ENCODE peak calls at places on chromosome 2, in six cellular contexts. V, A, T, C, H and J are unnamed samples.

GRCh38 chr2:28951910-28952805 is 28.9 kb upstream of the TOGARAM2 start:
- DNase-seq in H (peak; percentile 71), A (no peak), T (peak; percentile 82), C (no peak), V (no peak), J (no peak)

GRCh38 chr2:240191001-240191400 is 50.5 kb upstream of the OTOS start:
- DNase-seq in C (no peak), A (no peak), H (no peak), T (no peak), V (no peak), J (no peak)

GRCh38 chr2:156452971-156453370 is 16.8 kb downstream of the GPD2 start:
- DNase-seq in T (no peak), C (no peak), A (no peak), V (no peak), H (no peak), J (no peak)

GRCh38 chr2:98835831-98836385 is 100.1 kb downstream of the CRACDL start:
- DNase-seq in A (no peak), T (no peak), V (no peak), H (no peak), C (no peak), J (peak; percentile 51)

GRCh38 chr2:172398444-172398843 is 28.9 kb upstream of the ITGA6 start:
- DNase-seq in H (no peak), C (no peak), V (no peak), T (no peak), A (no peak), J (no peak)

GRCh38 chr2:126658316-126658909 is 2.5 kb downstream of the GYPC start:
- DNase-seq in C (no peak), T (no peak), A (peak; percentile 17), V (no peak), H (no peak), J (no peak)

GRCh38 chr2:195049372-195050031 is 607.5 kb upstream of the SLC39A10 start:
- DNase-seq in H (no peak), T (peak; percentile 55), V (no peak), A (no peak), C (no peak), J (no peak)

GRCh38 chr2:169796441-169796840 is 2.2 kb upstream of the SSB start:
- DNase-seq in V (no peak), A (no peak), C (no peak), T (peak; percentile 30), H (no peak), J (no peak)

GRCh38 chr2:240642806-240643092 is 17.5 kb downstream of the GPR35 start:
- DNase-seq in V (no peak), C (no peak), H (no peak), T (no peak), A (no peak), J (no peak)

GRCh38 chr2:240999873-241000541 is 1.6 kb downstream of the SNED1 start:
- DNase-seq in H (no peak), V (no peak), C (no peak), A (peak; percentile 85), T (no peak), J (no peak)

GRCh38 chr2:138600732-138601437 is 99.3 kb downstream of the SPOPL start:
- DNase-seq in T (no peak), V (no peak), C (no peak), H (no peak), A (no peak), J (no peak)

GRCh38 chr2:200705305-200705985 is 106.3 kb upstream of the BZW1 start:
- DNase-seq in A (no peak), H (no peak), T (no peak), V (peak; percentile 13), C (no peak), J (no peak)
- TF ChIP-seq CTCF in A (no peak), H (peak; percentile 25), T (no peak), V (no peak), C (no peak), J (no peak)

GRCh38 chr2:174485763-174486613 is 841 bp downstream of the GPR155 start:
- DNase-seq in A (no peak), H (peak; percentile 9), T (no peak), V (peak; percentile 19), C (peak; percentile 40), J (peak; percentile 30)

GRCh38 chr2:174487536-174488162 is 820 bp upstream of the GPR155 start:
- DNase-seq in A (no peak), T (no peak), V (no peak), C (no peak), H (no peak), J (no peak)

GRCh38 chr2:174484573-174484972 is 2.3 kb downstream of the GPR155 start:
- DNase-seq in A (no peak), C (no peak), H (no peak), V (no peak), T (no peak), J (no peak)

GRCh38 chr2:174490032-174490431 is 3.2 kb upstream of the GPR155 start:
- DNase-seq in H (no peak), T (no peak), V (no peak), C (no peak), A (no peak), J (no peak)

DNA sequence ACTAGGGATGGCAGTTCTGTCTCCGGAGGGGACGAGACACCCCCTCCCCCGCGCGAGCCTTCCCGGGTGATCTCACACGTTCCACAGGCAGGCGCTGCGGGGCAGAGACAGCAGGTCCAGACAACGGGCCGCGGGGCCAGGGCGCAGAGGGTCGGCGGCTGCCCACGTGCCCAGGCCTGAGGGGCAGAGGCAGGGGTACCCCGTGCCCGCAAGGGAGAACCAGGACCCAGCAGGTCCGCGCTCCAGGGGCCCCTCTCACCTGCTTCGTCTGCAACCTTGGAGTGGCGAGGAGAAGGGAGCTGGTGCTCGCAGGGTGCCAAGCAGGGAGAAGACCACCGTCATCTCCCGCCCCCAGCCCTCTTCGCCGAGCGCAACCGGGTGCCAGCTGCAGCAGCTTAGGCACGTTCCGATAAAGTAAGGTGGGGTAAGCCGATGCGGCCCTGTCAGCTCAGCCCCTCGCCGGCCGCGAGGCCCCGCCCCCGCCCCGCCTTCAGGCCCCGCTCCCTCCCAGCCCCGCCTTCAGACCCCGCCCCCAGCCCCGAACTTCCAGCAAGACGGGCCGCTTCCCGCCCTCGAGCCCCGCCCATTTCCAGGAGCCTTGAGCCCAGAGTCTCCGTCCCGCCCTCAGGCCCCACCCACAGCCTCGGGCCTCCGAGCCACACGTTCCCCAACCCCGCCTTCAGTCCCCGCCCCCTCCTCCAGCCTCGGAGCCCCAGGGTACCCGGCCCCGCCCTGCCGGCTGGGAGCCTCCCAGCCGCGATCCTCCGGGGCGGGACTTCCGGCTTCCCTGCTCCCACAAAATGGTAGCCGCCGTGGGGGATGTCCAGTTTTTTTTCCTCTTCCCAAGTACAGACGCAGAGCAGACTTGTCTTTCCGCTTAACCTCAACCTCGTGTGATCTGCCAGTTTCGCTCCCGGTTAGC is at the start of gene GPR155:
- DNase-seq in T (peak; percentile 98), C (peak; percentile 100), V (peak; percentile 98), H (peak; percentile 98), A (peak; percentile 100), J (peak; percentile 100)
- TF ChIP-seq CTCF in T (no peak), C (peak; percentile 7), V (no peak), H (no peak), A (no peak), J (no peak)

DNA sequence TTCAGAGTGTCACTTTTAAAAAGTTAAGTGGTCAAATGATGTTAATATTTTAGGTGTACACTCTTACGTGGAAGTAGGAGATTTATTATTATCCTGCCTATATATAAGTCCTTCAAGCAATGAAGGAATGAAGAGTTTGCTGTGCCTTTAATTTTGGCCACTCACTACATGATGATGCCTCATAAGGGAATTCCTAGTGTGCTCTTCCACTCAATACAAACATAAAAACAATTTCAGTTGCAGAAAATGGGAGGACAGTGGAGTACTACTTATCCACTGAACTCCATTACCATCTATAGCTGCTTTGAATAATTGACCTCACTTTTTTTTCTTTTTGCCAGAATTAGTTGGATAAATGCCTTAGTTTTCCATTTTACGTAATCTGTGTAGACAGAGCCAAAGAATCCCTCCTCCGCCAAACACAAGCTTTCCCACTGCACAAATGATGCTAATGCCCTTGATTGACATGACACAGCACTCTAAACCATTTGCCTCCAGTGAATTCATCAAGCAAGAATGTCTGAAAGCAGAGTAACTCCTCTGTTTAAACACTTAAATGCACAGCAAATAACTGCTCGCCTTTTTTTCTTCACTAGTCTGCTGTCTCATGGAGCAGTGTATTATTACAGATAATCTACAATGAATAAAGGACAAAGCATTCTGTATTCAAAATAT is 751.1 kb upstream of the FANCL start:
- DNase-seq in A (no peak), V (no peak), C (no peak), H (no peak), T (no peak), J (no peak)
- TF ChIP-seq CTCF in A (no peak), V (no peak), C (no peak), H (no peak), T (no peak), J (no peak)

DNA sequence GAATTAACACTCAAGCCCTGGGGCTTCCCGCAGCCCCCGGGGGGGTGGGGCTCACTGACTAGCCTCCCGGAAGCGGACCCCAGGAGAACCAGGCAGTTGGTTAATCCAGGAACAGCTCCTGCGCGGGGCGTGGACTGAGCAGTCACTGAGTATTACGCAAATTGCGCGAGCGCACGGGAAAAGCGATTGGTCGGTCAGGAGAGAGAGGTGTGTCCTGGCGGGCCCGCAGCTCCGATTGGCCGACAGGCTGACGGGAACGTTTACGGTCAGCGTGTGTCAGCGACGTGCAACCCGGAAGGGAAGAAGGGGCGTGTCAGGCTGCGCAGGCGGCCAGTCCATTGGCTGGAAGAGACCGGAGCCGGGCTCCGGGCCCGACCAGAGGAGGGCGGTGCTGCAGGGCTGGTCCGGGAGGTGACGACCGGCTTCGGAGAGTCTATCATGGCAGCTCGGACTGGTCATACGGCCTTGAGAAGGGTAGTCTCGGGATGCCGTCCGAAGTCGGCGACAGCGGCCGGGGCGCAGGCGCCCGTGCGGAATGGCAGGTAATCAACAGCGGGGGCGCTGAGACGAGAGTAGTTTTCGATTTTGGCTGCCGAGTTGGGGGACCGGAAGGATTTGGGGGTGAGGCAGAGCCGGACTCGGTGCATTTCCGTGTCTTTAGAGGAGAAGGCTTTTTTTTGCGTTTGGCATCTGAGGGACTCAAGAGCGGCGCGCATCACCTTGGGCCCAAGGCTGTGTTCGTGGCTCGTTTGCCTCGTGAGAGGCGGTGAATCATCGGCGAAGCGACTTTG is at the start of gene COQ10B:
- DNase-seq in C (peak; percentile 100), T (peak; percentile 99), A (peak; percentile 100), V (peak; percentile 97), H (peak; percentile 100), J (peak; percentile 96)
- TF ChIP-seq CTCF in C (peak; percentile 33), T (no peak), A (no peak), V (no peak), H (peak; percentile 24), J (no peak)

GRCh38 chr2:1209246-1209645 is 204.0 kb upstream of the TPO start:
- DNase-seq in V (no peak), H (no peak), C (no peak), A (no peak), T (no peak), J (no peak)

GRCh38 chr2:1207962-1208510 is 205.2 kb upstream of the TPO start:
- DNase-seq in A (no peak), T (no peak), V (no peak), H (no peak), C (no peak), J (no peak)

GRCh38 chr2:1208522-1208921 is 204.7 kb upstream of the TPO start:
- DNase-seq in V (no peak), T (no peak), H (no peak), A (no peak), C (no peak), J (no peak)

GRCh38 chr2:1209761-1210160 is 203.5 kb upstream of the TPO start:
- DNase-seq in H (no peak), T (no peak), A (no peak), C (no peak), V (no peak), J (no peak)

GRCh38 chr2:1210352-1210751 is 202.9 kb upstream of the TPO start:
- DNase-seq in V (no peak), H (no peak), C (no peak), T (no peak), A (no peak), J (no peak)
- TF ChIP-seq CTCF in V (no peak), H (no peak), C (no peak), T (no peak), A (no peak), J (no peak)